ENCODE peak calls at places on chromosomes 1 and 21, in six cellular contexts. One of them, this sample, is unnamed.

GRCh38 chr1:37797750-37798345 is 4.2 kb downstream of the MANEAL start:
- DNase-seq in left colon: no peak
- DNase-seq in pancreas: no peak
- DNase-seq in activated CD4-positive, alpha-beta T cell treated with anti-CD3 and anti-CD28 coated beads for 36 hours: no peak
- DNase-seq in AG08395: no peak
- DNase-seq in aorta: no peak
- DNase-seq in this sample: no peak

GRCh38 chr1:10530281-10530740 is 55.6 kb downstream of the PEX14 start:
- DNase-seq in left colon: peak; percentile 28
- DNase-seq in pancreas: peak; percentile 44
- DNase-seq in activated CD4-positive, alpha-beta T cell treated with anti-CD3 and anti-CD28 coated beads for 36 hours: peak; percentile 20
- DNase-seq in AG08395: no peak
- DNase-seq in aorta: no peak
- DNase-seq in this sample: no peak

GRCh38 chr21:44925027-44925755 is 4.5 kb upstream of the ITGB2 start:
- DNase-seq in left colon: no peak
- DNase-seq in pancreas: no peak
- DNase-seq in activated CD4-positive, alpha-beta T cell treated with anti-CD3 and anti-CD28 coated beads for 36 hours: no peak
- DNase-seq in AG08395: peak; percentile 54
- DNase-seq in aorta: no peak
- DNase-seq in this sample: no peak

GRCh38 chr1:27471476-27471875 is 18.5 kb downstream of the WASF2 start:
- DNase-seq in left colon: no peak
- DNase-seq in pancreas: no peak
- DNase-seq in activated CD4-positive, alpha-beta T cell treated with anti-CD3 and anti-CD28 coated beads for 36 hours: no peak
- DNase-seq in AG08395: no peak
- DNase-seq in aorta: no peak
- DNase-seq in this sample: no peak

GRCh38 chr1:68590473-68590872 is 93.6 kb upstream of the DEPDC1 start:
- DNase-seq in left colon: no peak
- DNase-seq in pancreas: no peak
- DNase-seq in activated CD4-positive, alpha-beta T cell treated with anti-CD3 and anti-CD28 coated beads for 36 hours: no peak
- DNase-seq in AG08395: no peak
- DNase-seq in aorta: no peak
- DNase-seq in this sample: no peak

GRCh38 chr1:2594001-2594640 is 7.5 kb downstream of the PRXL2B start:
- DNase-seq in left colon: peak; percentile 83
- DNase-seq in pancreas: peak; percentile 66
- DNase-seq in activated CD4-positive, alpha-beta T cell treated with anti-CD3 and anti-CD28 coated beads for 36 hours: peak; percentile 3
- DNase-seq in AG08395: no peak
- DNase-seq in aorta: peak; percentile 64
- DNase-seq in this sample: no peak

GRCh38 chr1:42419449-42419848 is 36.4 kb downstream of the ZMYND12 start:
- DNase-seq in left colon: no peak
- DNase-seq in pancreas: no peak
- DNase-seq in activated CD4-positive, alpha-beta T cell treated with anti-CD3 and anti-CD28 coated beads for 36 hours: no peak
- DNase-seq in AG08395: no peak
- DNase-seq in aorta: no peak
- DNase-seq in this sample: no peak

GRCh38 chr1:3429766-3430165 is 24.7 kb upstream of the ARHGEF16 start:
- DNase-seq in left colon: no peak
- DNase-seq in pancreas: peak; percentile 18
- DNase-seq in activated CD4-positive, alpha-beta T cell treated with anti-CD3 and anti-CD28 coated beads for 36 hours: no peak
- DNase-seq in AG08395: no peak
- DNase-seq in aorta: peak; percentile 41
- DNase-seq in this sample: peak; percentile 71

GRCh38 chr1:146032613-146033219 is 11.2 kb upstream of the HJV start:
- DNase-seq in left colon: no peak
- DNase-seq in pancreas: no peak
- DNase-seq in activated CD4-positive, alpha-beta T cell treated with anti-CD3 and anti-CD28 coated beads for 36 hours: no peak
- DNase-seq in AG08395: peak; percentile 49
- DNase-seq in aorta: no peak
- DNase-seq in this sample: no peak

This sample was measured in chondrocyte.